ENCODE peak calls at places on chromosomes 12 and 14, in ten cellular contexts. K, S, O, J, C, N, G, F, Q and Z are unnamed samples. For H3K4me1 and H3K36me3, the result is how much of the 10 kb centered on the place peaks cover.

GRCh38 chr12:87368259-87368658 is 660.9 kb downstream of the C12orf50 start:
- DNase-seq in K (no peak), S (no peak), O (no peak), J (no peak), C (no peak), N (no peak), G (peak), F (no peak), Q (no peak), Z (no peak)

GRCh38 chr14:96805906-96806305 is 8.7 kb downstream of the VRK1 start:
- DNase-seq in K (no peak), S (no peak), O (no peak), J (no peak), C (no peak), N (peak), G (no peak), F (no peak), Q (peak), Z (no peak)

GRCh38 chr12:95473947-95474817 is at the start of gene METAP2:
- DNase-seq in K (peak), S (peak), O (peak), J (peak), C (peak), N (peak), G (peak), F (peak), Q (peak), Z (peak)

GRCh38 chr12:2113501-2113912 is 60.7 kb downstream of the CACNA1C start:
- DNase-seq in K (no peak), S (no peak), O (no peak), J (no peak), C (no peak), N (no peak), G (peak), F (no peak), Q (no peak), Z (no peak)

GRCh38 chr12:108568653-108569154 is 6.3 kb downstream of the ISCU start:
- DNase-seq in K (no peak), S (no peak), O (peak), J (no peak), C (no peak), N (peak), G (peak), F (no peak), Q (peak), Z (peak)

GRCh38 chr12:3810540-3810939 is 57.6 kb upstream of the CRACR2A start:
- DNase-seq in K (no peak), S (no peak), O (no peak), J (no peak), C (no peak), N (no peak), G (no peak), F (no peak), Q (no peak), Z (no peak)

GRCh38 chr14:92729632-92730358 is 18.6 kb downstream of the LGMN start:
- DNase-seq in K (peak), S (no peak), O (no peak), J (no peak), C (peak), N (no peak), G (no peak), F (no peak), Q (no peak), Z (peak)

GRCh38 chr12:112941528-112942335 is 3.5 kb downstream of the OAS3 start:
- DNase-seq in K (no peak), S (no peak), O (no peak), J (no peak), C (no peak), N (no peak), G (no peak), F (no peak), Q (no peak), Z (no peak)

GRCh38 chr12:100185361-100185894 is 15.2 kb upstream of the ACTR6 start:
- DNase-seq in K (no peak), S (no peak), O (no peak), J (no peak), C (no peak), N (no peak), G (no peak), F (no peak), Q (no peak), Z (no peak)

GRCh38 chr14:63852271-63852816 is 460 bp upstream of the SYNE2 start:
- DNase-seq in K (peak), S (peak), O (no peak), J (no peak), C (peak), N (no peak), G (peak), F (no peak), Q (no peak), Z (no peak)

GRCh38 chr14:20469890-20470858 is 968 bp downstream of the PNP start:
- DNase-seq in K (peak), S (peak), O (peak), J (no peak), C (peak), N (peak), G (peak), F (no peak), Q (peak), Z (peak)

GRCh38 chr14:94564381-94564780 is 3.1 kb downstream of the SERPINA4 start:
- DNase-seq in K (no peak), S (no peak), O (no peak), J (no peak), C (no peak), N (no peak), G (no peak), F (no peak), Q (no peak), Z (no peak)

GRCh38 chr12:123063535-123063934 is 83.1 kb downstream of the ARL6IP4 start:
- DNase-seq in K (no peak), S (peak), O (no peak), J (no peak), C (peak), N (no peak), G (no peak), F (peak), Q (no peak), Z (no peak)

GRCh38 chr14:39972704-39973103 is 540.5 kb upstream of the FBXO33 start:
- DNase-seq in K (no peak), S (no peak), O (no peak), J (no peak), C (no peak), N (no peak), G (no peak), F (no peak), Q (no peak), Z (no peak)

GRCh38 chr12:87320724-87321123 is 708.5 kb downstream of the C12orf50 start:
- DNase-seq in K (no peak), S (no peak), O (no peak), J (no peak), C (no peak), N (no peak), G (no peak), F (no peak), Q (no peak), Z (no peak)

GRCh38 chr12:29771786-29772185 is 12.0 kb downstream of the TMTC1 start:
- DNase-seq in K (no peak), S (no peak), O (no peak), J (no peak), C (peak), N (no peak), G (no peak), F (no peak), Q (no peak), Z (no peak)

GRCh38 chr14:103130017-103130764 is 6.9 kb downstream of the TNFAIP2 start:
- DNase-seq in K (no peak), S (no peak), O (no peak), J (no peak), C (no peak), N (no peak), G (no peak), F (no peak), Q (no peak), Z (no peak)

GRCh38 chr12:101823891-101824290 is 6.9 kb downstream of the GNPTAB start:
- DNase-seq in K (no peak), S (peak), O (peak), J (peak), C (no peak), N (peak), G (peak), F (no peak), Q (peak), Z (no peak)

GRCh38 chr12:40768125-40768864 is 76.1 kb downstream of the CNTN1 start:
- DNase-seq in K (no peak), S (no peak), O (no peak), J (no peak), C (no peak), N (no peak), G (no peak), F (no peak), Q (no peak), Z (no peak)

GRCh38 chr12:52691765-52692150 is 11.6 kb upstream of the KRT1 start:
- DNase-seq in K (no peak), S (no peak), O (no peak), J (no peak), C (no peak), N (no peak), G (no peak), F (no peak), Q (no peak), Z (no peak)

GRCh38 chr14:20631023-20631820 is 10.3 kb downstream of the OR6S1 start:
- DNase-seq in K (no peak), S (peak), O (peak), J (peak), C (peak), N (peak), G (peak), F (no peak), Q (peak), Z (peak)

GRCh38 chr12:50219544-50219943 is 52.4 kb upstream of the CERS5 start:
- DNase-seq in K (no peak), S (no peak), O (no peak), J (no peak), C (no peak), N (no peak), G (no peak), F (no peak), Q (no peak), Z (no peak)

GRCh38 chr14:90758959-90759358 is 57.3 kb downstream of the TTC7B start:
- DNase-seq in K (no peak), S (no peak), O (no peak), J (peak), C (peak), N (peak), G (no peak), F (peak), Q (peak), Z (no peak)

GRCh38 chr12:117907108-117907689 is 61.6 kb downstream of the KSR2 start:
- DNase-seq in K (no peak), S (no peak), O (no peak), J (no peak), C (no peak), N (no peak), G (peak), F (no peak), Q (no peak), Z (no peak)

GRCh38 chr12:89514751-89515150 is 9.8 kb downstream of the GALNT4 start:
- DNase-seq in K (no peak), S (no peak), O (no peak), J (no peak), C (no peak), N (no peak), G (no peak), F (no peak), Q (no peak), Z (no peak)

GRCh38 chr12:130194154-130194553 is 31.9 kb downstream of the FZD10 start:
- DNase-seq in K (no peak), S (no peak), O (no peak), J (no peak), C (no peak), N (no peak), G (no peak), F (no peak), Q (no peak), Z (no peak)

GRCh38 chr12:5200276-5201087 is 156.8 kb downstream of the KCNA5 start:
- DNase-seq in K (no peak), S (no peak), O (no peak), J (peak), C (peak), N (peak), G (peak), F (peak), Q (peak), Z (peak)

GRCh38 chr14:95137804-95138167 is 19.5 kb downstream of the DICER1 start:
- DNase-seq in K (no peak), S (peak), O (no peak), J (no peak), C (no peak), N (peak), G (peak), F (no peak), Q (peak), Z (no peak)

GRCh38 chr14:95361373-95362179 is 41.9 kb upstream of the CLMN start:
- DNase-seq in K (no peak), S (no peak), O (peak), J (no peak), C (no peak), N (peak), G (peak), F (peak), Q (peak), Z (no peak)

GRCh38 chr14:74733241-74733640 is 20.3 kb downstream of the FCF1 start:
- DNase-seq in K (no peak), S (no peak), O (no peak), J (no peak), C (no peak), N (no peak), G (no peak), F (no peak), Q (no peak), Z (no peak)

GRCh38 chr12:5685935-5686334 is 254.0 kb downstream of the NTF3 start:
- DNase-seq in K (no peak), S (no peak), O (no peak), J (no peak), C (no peak), N (no peak), G (no peak), F (no peak), Q (no peak), Z (no peak)

GRCh38 chr12:104313568-104314241 is 10.2 kb downstream of the EID3 start:
- DNase-seq in K (no peak), S (no peak), O (no peak), J (no peak), C (no peak), N (no peak), G (no peak), F (no peak), Q (no peak), Z (no peak)
- H3K4me1 ChIP-seq in K (under half), S (under half), O (under half), J (under half), C (under half), N (under half), G (under half), F (under half), Q (under half), Z (under half)

GRCh38 chr14:69375182-69375581 is 22.9 kb downstream of the ERH start:
- DNase-seq in K (no peak), S (no peak), O (no peak), J (no peak), C (no peak), N (no peak), G (no peak), F (no peak), Q (no peak), Z (no peak)

GRCh38 chr14:69374235-69374634 is 23.9 kb downstream of the ERH start:
- DNase-seq in K (no peak), S (no peak), O (no peak), J (no peak), C (no peak), N (no peak), G (no peak), F (no peak), Q (no peak), Z (no peak)

GRCh38 chr14:69376439-69376838 is 21.7 kb downstream of the ERH start:
- DNase-seq in K (peak), S (no peak), O (no peak), J (no peak), C (peak), N (no peak), G (no peak), F (no peak), Q (no peak), Z (no peak)

GRCh38 chr14:69375722-69376121 is 22.4 kb downstream of the ERH start:
- DNase-seq in K (no peak), S (no peak), O (no peak), J (no peak), C (no peak), N (no peak), G (no peak), F (no peak), Q (no peak), Z (no peak)

DNA sequence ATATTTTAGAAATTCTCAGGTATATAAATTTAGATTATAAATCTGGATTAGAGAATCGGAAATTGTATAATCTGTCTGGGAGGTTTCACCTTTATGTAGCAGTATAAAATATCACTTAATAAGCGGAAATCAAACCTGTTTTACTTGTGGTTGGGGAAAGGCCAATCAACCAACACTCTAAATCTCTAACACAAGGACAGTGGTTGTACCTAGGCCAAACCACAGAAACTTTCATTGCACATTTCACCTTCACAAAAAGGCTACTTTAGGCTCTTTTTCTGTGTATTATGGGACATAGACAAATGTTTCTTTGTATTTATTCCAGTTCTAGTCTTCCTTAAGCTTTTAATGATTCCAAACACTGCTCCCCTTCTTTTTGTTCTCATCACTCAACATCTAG is 19.8 kb downstream of the ERH start:
- DNase-seq in K (no peak), S (no peak), O (no peak), J (no peak), C (no peak), N (no peak), G (no peak), F (no peak), Q (no peak), Z (no peak)
- H3K36me3 ChIP-seq in K (under half), S (half or more), O (under half), J (under half), C (under half), N (under half), G (under half), F (half or more), Q (under half), Z (half or more)

DNA sequence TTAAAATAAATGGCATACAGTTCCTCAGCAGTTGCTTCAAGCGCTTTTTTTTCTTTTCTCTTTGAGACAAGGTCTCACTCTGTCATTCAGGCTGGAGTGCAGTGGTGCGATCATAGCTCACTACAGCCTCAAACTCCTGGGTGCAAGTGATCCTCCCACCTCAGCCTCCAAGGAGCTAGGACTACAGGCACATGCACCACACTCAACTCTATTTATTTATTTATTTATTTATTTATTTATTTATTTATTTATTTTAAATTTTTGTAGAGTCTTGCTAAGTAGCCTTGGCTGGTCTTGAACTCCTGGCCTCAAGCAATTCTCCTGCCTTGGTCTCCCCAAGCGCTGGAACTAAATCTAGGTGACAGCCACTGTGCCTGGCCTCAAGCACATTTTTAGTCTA is 132.0 kb downstream of the MED13L start:
- DNase-seq in K (no peak), S (no peak), O (no peak), J (no peak), C (no peak), N (no peak), G (no peak), F (no peak), Q (no peak), Z (no peak)
- H3K4me1 ChIP-seq in K (under half), S (under half), O (under half), J (half or more), C (under half), N (under half), G (under half), F (half or more), Q (under half), Z (under half)

GRCh38 chr12:54279632-54280400 is at the start of gene CBX5:
- DNase-seq in K (peak), S (peak), O (peak), J (peak), C (peak), N (peak), G (peak), F (peak), Q (peak), Z (peak)
- H3K36me3 ChIP-seq in K (under half), S (half or more), O (under half), J (under half), C (under half), N (under half), G (under half), F (under half), Q (under half), Z (half or more)

DNA sequence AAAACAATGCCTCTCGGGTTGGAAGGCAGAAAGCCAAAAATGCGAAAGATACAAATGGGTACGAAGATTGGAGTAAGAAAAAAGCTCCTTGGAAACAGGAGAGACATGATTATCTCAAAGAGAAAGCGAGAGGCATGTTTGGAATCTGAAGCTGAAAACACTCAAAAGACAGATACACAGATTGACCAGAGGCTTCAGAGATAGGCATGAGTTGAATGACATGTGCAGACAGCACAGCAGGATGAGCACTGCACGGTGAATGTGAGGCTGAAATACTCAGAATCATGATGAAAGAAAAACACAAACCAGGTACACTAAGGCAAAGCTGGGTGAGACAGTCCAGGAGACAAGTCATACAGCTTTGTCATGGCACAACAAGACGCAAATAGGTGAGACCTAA is 30.8 kb downstream of the RESF1 start:
- DNase-seq in K (peak), S (no peak), O (no peak), J (no peak), C (peak), N (no peak), G (no peak), F (no peak), Q (no peak), Z (no peak)
- H3K4me1 ChIP-seq in K (under half), S (under half), O (under half), J (under half), C (under half), N (under half), G (under half), F (under half), Q (under half), Z (under half)

DNA sequence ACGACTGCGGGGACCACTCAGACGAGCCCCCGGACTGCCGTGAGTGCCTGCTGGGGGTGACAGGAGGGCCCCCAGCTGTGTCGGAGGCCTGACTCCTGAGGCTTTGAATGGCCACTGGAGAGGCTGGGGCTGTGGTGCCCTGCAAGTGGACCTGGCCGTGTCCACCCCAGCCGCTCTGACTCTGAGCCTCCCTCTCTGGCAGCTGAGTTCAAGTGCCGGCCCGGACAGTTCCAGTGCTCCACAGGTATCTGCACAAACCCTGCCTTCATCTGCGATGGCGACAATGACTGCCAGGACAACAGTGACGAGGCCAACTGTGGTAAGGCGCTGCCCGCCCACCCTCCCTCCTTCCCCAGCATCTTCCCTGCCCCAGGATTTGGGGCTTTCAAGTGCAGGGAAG is 16.1 kb upstream of the NXPH4 start:
- DNase-seq in K (no peak), S (no peak), O (no peak), J (no peak), C (no peak), N (no peak), G (no peak), F (no peak), Q (no peak), Z (no peak)
- H3K36me3 ChIP-seq in K (under half), S (under half), O (under half), J (under half), C (half or more), N (under half), G (under half), F (half or more), Q (under half), Z (under half)

DNA sequence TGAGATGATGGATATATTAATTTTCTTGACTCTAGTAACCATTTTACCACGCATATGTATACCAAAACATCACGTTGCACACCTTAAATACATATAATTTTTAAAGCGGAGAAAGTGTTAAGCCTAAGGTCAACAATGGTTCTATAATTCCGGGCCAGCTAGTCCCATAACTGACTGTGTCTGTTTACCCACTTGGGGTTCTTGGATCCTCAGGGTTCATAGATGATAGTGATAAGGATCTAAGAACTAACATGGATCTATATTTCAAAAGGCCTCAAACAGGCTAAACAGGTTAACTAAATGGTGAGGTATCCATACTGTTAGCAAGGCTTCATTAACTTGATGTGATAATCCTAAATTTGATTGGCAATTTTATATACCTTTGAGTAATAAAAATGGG is 9.8 kb downstream of the SLC38A1 start:
- DNase-seq in K (no peak), S (no peak), O (no peak), J (no peak), C (no peak), N (no peak), G (no peak), F (no peak), Q (no peak), Z (no peak)
- H3K4me1 ChIP-seq in K (under half), S (half or more), O (half or more), J (under half), C (under half), N (under half), G (under half), F (under half), Q (under half), Z (under half)